ENCODE peak calls at places on chromosomes 11 and 22, in eight cellular contexts. Y is RPMI7951, B is RKO, U is GM19239, K is kidney glomerular epithelial cell, N is non-pigmented ciliary epithelial cell, Z is small intestine, J is cardiac fibroblast. M is an unnamed sample.

GRCh38 chr11:107508201-107508857 is 50.7 kb upstream of the CWF19L2 start:
- DNase-seq in N (no peak), Z (no peak), U (no peak), Y (no peak), K (no peak), B (no peak), J (no peak), M (no peak)

GRCh38 chr22:41480397-41480735 is 11.4 kb downstream of the ACO2 start:
- DNase-seq in Y (peak; percentile 18), N (peak; percentile 49), K (no peak), Z (no peak), J (peak; percentile 80), B (no peak), U (no peak), M (peak; percentile 67)

GRCh38 chr11:16184588-16184987 is 171.8 kb downstream of the SOX6 start:
- DNase-seq in B (peak; percentile 63), K (peak; percentile 71), Y (peak; percentile 2), J (peak; percentile 76), N (peak; percentile 23), U (no peak), Z (peak; percentile 86), M (peak; percentile 63)

GRCh38 chr11:94513091-94513490 is 830 bp downstream of the C11orf97 start:
- DNase-seq in B (no peak), Y (no peak), Z (peak; percentile 83), N (no peak), K (no peak), U (no peak), J (no peak), M (no peak)

GRCh38 chr22:38070250-38070921 is 13.2 kb downstream of the PICK1 start:
- DNase-seq in J (no peak), B (no peak), Z (no peak), Y (no peak), K (no peak), N (no peak), U (no peak), M (no peak)

GRCh38 chr11:126152152-126152551 is 59.3 kb downstream of the RPUSD4 start:
- DNase-seq in Z (no peak), B (no peak), K (no peak), U (no peak), N (no peak), Y (no peak), J (no peak), M (no peak)

GRCh38 chr11:74311352-74311926 is at the start of gene P4HA3:
- DNase-seq in Y (peak; percentile 44), K (peak; percentile 20), U (peak; percentile 60), B (no peak), N (no peak), Z (peak; percentile 66), J (peak; percentile 64), M (no peak)

GRCh38 chr11:128365044-128365443 is 222.3 kb downstream of the ETS1 start:
- DNase-seq in U (no peak), J (peak; percentile 81), Z (peak; percentile 19), K (peak; percentile 39), Y (peak; percentile 64), N (peak; percentile 27), B (peak; percentile 46), M (no peak)

GRCh38 chr22:23248583-23248982 is 68.3 kb downstream of the BCR start:
- DNase-seq in Y (no peak), Z (no peak), J (peak; percentile 22), B (no peak), K (no peak), N (no peak), U (no peak), M (no peak)

GRCh38 chr11:42315846-42316245 is 856.4 kb upstream of the LRRC4C start:
- DNase-seq in Z (no peak), N (no peak), J (peak; percentile 11), K (no peak), B (no peak), Y (no peak), U (no peak), M (no peak)

GRCh38 chr11:128759597-128759996 is 65.7 kb downstream of the FLI1 start:
- DNase-seq in J (peak; percentile 84), N (peak; percentile 75), U (no peak), Y (peak; percentile 15), Z (no peak), K (peak; percentile 13), B (no peak), M (peak; percentile 78)

GRCh38 chr11:91220476-91221202 is 997.8 kb upstream of the CHORDC1 start:
- DNase-seq in N (peak; percentile 40), Z (no peak), J (peak; percentile 88), K (peak; percentile 16), U (no peak), B (peak; percentile 48), Y (no peak), M (no peak)

GRCh38 chr22:36386351-36386899 is 1.3 kb downstream of the MYH9 start:
- DNase-seq in N (no peak), U (no peak), Y (peak; percentile 61), J (peak; percentile 57), Z (peak; percentile 54), B (peak; percentile 75), K (peak; percentile 84), M (no peak)

GRCh38 chr22:43133401-43133800 is 9.8 kb downstream of the MCAT start:
- DNase-seq in N (no peak), J (no peak), Y (peak; percentile 75), U (no peak), K (no peak), Z (no peak), B (no peak), M (no peak)

GRCh38 chr11:103659138-103659734 is 377.2 kb upstream of the DDI1 start:
- DNase-seq in N (no peak), Y (peak; percentile 42), Z (no peak), J (peak; percentile 49), B (peak; percentile 37), K (peak; percentile 58), U (no peak), M (no peak)